ENCODE peak calls at places on chromosomes 3 and 15, in nine cellular contexts. E is fibroblast of the aortic adventitia; R is naive thymus-derived CD8-positive, alpha-beta T cell; I is GM19239; Z is WERI-Rb-1; H is right lobe of liver; C is neural crest cell; N is GM12892; A is bronchial epithelial cell. K is an unnamed sample.

GRCh38 chr3:29949131-29949530 is 657.3 kb upstream of the TGFBR2 start:
- DNase-seq in A (peak; percentile 10), C (no peak), N (no peak), H (no peak), Z (no peak), E (peak; percentile 13), R (no peak), I (no peak), K (no peak)

GRCh38 chr3:66923991-66924390 is 74.1 kb upstream of the KBTBD8 start:
- DNase-seq in R (no peak), E (no peak), Z (no peak), H (no peak), N (no peak), A (peak; percentile 58), C (no peak), I (no peak), K (no peak)

GRCh38 chr3:12120374-12121140 is 38.2 kb downstream of the TIMP4 start:
- DNase-seq in A (no peak), Z (no peak), I (no peak), C (no peak), N (no peak), E (no peak), R (no peak), H (no peak), K (no peak)

GRCh38 chr3:119323401-119324107 is 29.4 kb downstream of the ARHGAP31 start:
- DNase-seq in C (no peak), A (peak; percentile 18), R (peak; percentile 16), Z (no peak), E (no peak), I (no peak), N (no peak), H (no peak), K (no peak)

GRCh38 chr3:17243616-17244015 is 358.9 kb downstream of the PLCL2 start:
- DNase-seq in Z (no peak), E (peak; percentile 10), I (no peak), C (no peak), R (no peak), N (no peak), H (no peak), A (no peak), K (no peak)

GRCh38 chr3:10702961-10703740 is 112.9 kb upstream of the SLC6A11 start:
- DNase-seq in H (no peak), A (peak; percentile 11), C (peak; percentile 68), E (no peak), Z (peak; percentile 82), N (no peak), I (no peak), R (no peak), K (peak; percentile 79)

GRCh38 chr3:32820430-32820829 is 2.6 kb downstream of the TRIM71 start:
- DNase-seq in H (no peak), N (no peak), C (no peak), A (no peak), Z (no peak), R (no peak), E (no peak), I (no peak), K (no peak)

GRCh38 chr15:95832655-95833054 is 497.8 kb upstream of the NR2F2 start:
- DNase-seq in A (no peak), E (no peak), I (no peak), R (no peak), Z (no peak), N (no peak), H (no peak), C (no peak), K (no peak)

GRCh38 chr3:115834068-115834467 is 210.8 kb downstream of the GAP43 start:
- DNase-seq in C (no peak), A (peak; percentile 79), N (no peak), Z (no peak), R (no peak), E (peak; percentile 72), I (no peak), H (no peak), K (no peak)

GRCh38 chr3:132629928-132630327 is 29.7 kb downstream of the ACAD11 start:
- DNase-seq in R (no peak), E (peak; percentile 64), Z (no peak), H (no peak), C (no peak), A (peak; percentile 89), N (no peak), I (no peak), K (no peak)

GRCh38 chr3:183644244-183644643 is 8.8 kb downstream of the KLHL24 start:
- DNase-seq in A (no peak), H (no peak), I (no peak), C (no peak), Z (no peak), E (no peak), R (no peak), N (no peak), K (no peak)

GRCh38 chr3:146161725-146162047 is 702 bp upstream of the PLOD2 start:
- DNase-seq in A (peak; percentile 45), H (peak; percentile 57), Z (peak; percentile 35), E (peak; percentile 78), N (no peak), I (no peak), C (no peak), R (no peak), K (peak; percentile 21)

GRCh38 chr15:37888356-37888755 is 46.1 kb upstream of the TMCO5A start:
- DNase-seq in C (no peak), E (no peak), I (no peak), N (no peak), A (no peak), Z (no peak), R (no peak), H (no peak), K (no peak)

GRCh38 chr3:58586776-58587192 is 9.6 kb upstream of the FAM107A start:
- DNase-seq in A (no peak), I (no peak), C (no peak), N (no peak), E (no peak), R (no peak), H (no peak), Z (no peak), K (peak; percentile 50)

GRCh38 chr3:2172561-2173171 is 74.0 kb downstream of the CNTN4 start:
- DNase-seq in Z (no peak), R (no peak), H (no peak), A (no peak), N (no peak), I (no peak), E (no peak), C (no peak), K (no peak)

GRCh38 chr3:73148207-73148606 is 86.7 kb downstream of the EBLN2 start:
- DNase-seq in H (no peak), A (no peak), Z (no peak), R (no peak), C (no peak), E (peak; percentile 4), I (no peak), N (no peak), K (no peak)

GRCh38 chr3:57059416-57059815 is 1.0 kb upstream of the SPATA12 start:
- DNase-seq in C (no peak), R (no peak), I (no peak), H (no peak), E (no peak), A (peak; percentile 45), Z (no peak), N (no peak), K (no peak)

GRCh38 chr3:108088146-108088545 is 2.7 kb downstream of the CD47 start:
- DNase-seq in A (no peak), R (no peak), N (no peak), I (no peak), E (no peak), C (no peak), Z (no peak), H (no peak), K (no peak)

GRCh38 chr15:99717129-99718024 is 15.9 kb downstream of the LYSMD4 start:
- DNase-seq in H (no peak), A (no peak), I (no peak), R (no peak), Z (peak; percentile 25), N (no peak), C (no peak), E (peak; percentile 51), K (peak; percentile 29)

GRCh38 chr3:45964139-45964538 is 20.9 kb downstream of the CXCR6 start:
- DNase-seq in I (no peak), C (no peak), E (no peak), Z (no peak), R (no peak), H (no peak), N (peak; percentile 33), A (no peak), K (no peak)

GRCh38 chr3:142273501-142273900 is 48.1 kb upstream of the GK5 start:
- DNase-seq in A (no peak), I (no peak), E (no peak), R (no peak), C (peak; percentile 6), H (no peak), Z (peak; percentile 73), N (no peak), K (peak; percentile 39)

GRCh38 chr15:60374628-60375081 is 23.1 kb downstream of the ANXA2 start:
- DNase-seq in A (peak; percentile 95), C (no peak), N (no peak), H (no peak), I (no peak), E (peak; percentile 95), Z (no peak), R (no peak), K (no peak)

GRCh38 chr3:164533275-164533674 is 545.0 kb downstream of the SI start:
- DNase-seq in I (no peak), H (no peak), N (no peak), R (no peak), A (no peak), C (no peak), E (no peak), Z (no peak), K (no peak)

GRCh38 chr3:52408466-52408865 is 36.4 kb downstream of the SEMA3G start:
- DNase-seq in A (no peak), R (no peak), H (no peak), N (no peak), E (no peak), C (no peak), Z (no peak), I (no peak), K (no peak)

GRCh38 chr15:46703352-46703861 is 1013.9 kb upstream of the SEMA6D start:
- DNase-seq in E (no peak), A (no peak), H (no peak), I (no peak), C (no peak), R (no peak), N (no peak), Z (no peak), K (no peak)

GRCh38 chr15:33737687-33738606 is 230.3 kb upstream of the CHRM5 start:
- DNase-seq in E (peak; percentile 42), C (peak; percentile 57), N (no peak), H (no peak), R (peak; percentile 7), Z (peak; percentile 61), I (peak; percentile 20), A (peak; percentile 37), K (peak; percentile 40)

GRCh38 chr3:106006571-106006970 is 137.8 kb upstream of the CBLB start:
- DNase-seq in C (no peak), I (no peak), Z (no peak), R (no peak), N (no peak), H (no peak), A (no peak), E (no peak), K (no peak)

GRCh38 chr3:49399467-49399866 is 12.3 kb downstream of the RHOA start:
- DNase-seq in R (no peak), Z (no peak), H (no peak), A (no peak), I (no peak), E (no peak), N (no peak), C (no peak), K (no peak)

GRCh38 chr3:126372413-126373145 is 15.4 kb upstream of the KLF15 start:
- DNase-seq in H (peak; percentile 91), C (no peak), A (no peak), N (no peak), I (no peak), Z (peak; percentile 64), R (no peak), E (no peak), K (no peak)

GRCh38 chr3:47605646-47606045 is 27.0 kb upstream of the CSPG5 start:
- DNase-seq in C (no peak), R (no peak), I (no peak), Z (no peak), A (no peak), H (no peak), E (peak; percentile 12), N (no peak), K (no peak)

GRCh38 chr3:185823280-185824044 is 1.4 kb downstream of the IGF2BP2 start:
- DNase-seq in I (peak; percentile 24), A (no peak), R (no peak), C (peak; percentile 37), E (no peak), Z (peak; percentile 51), H (peak; percentile 52), N (peak; percentile 17), K (peak; percentile 61)